ENCODE peak calls at places on chromosomes 7 and 10, in four cellular contexts. W is K562, X is A549, L is WTC11. I is an unnamed sample.

GRCh38 chr10:34139559-34139958 is 675.5 kb downstream of the PARD3 start:
- DNase-seq in W (no peak), X (peak), L (no peak), I (no peak)

GRCh38 chr10:94403034-94403822 is 887 bp downstream of the TBC1D12 start:
- DNase-seq in W (peak), X (peak), L (peak), I (peak)

GRCh38 chr7:391411-391951 is 101.5 kb downstream of the FOXL3 start:
- DNase-seq in W (no peak), X (no peak), L (no peak), I (no peak)

GRCh38 chr7:144723311-144723710 is 112.5 kb downstream of the TPK1 start:
- DNase-seq in W (no peak), X (no peak), L (no peak), I (no peak)

GRCh38 chr7:55191926-55192692 is 173.0 kb upstream of the LANCL2 start:
- DNase-seq in W (no peak), X (no peak), L (no peak), I (no peak)

GRCh38 chr10:133022784-133023115 is 65.0 kb upstream of the ADGRA1 start:
- DNase-seq in W (no peak), X (no peak), L (no peak), I (no peak)

GRCh38 chr7:93228302-93228701 is 2.0 kb upstream of the HEPACAM2 start:
- DNase-seq in W (peak), X (peak), L (no peak), I (peak)

GRCh38 chr10:117587036-117587435 is 44.5 kb downstream of the EMX2 start:
- DNase-seq in W (no peak), X (no peak), L (no peak), I (no peak)

GRCh38 chr10:93752761-93753160 is 5.0 kb upstream of the LGI1 start:
- DNase-seq in W (no peak), X (peak), L (no peak), I (no peak)

GRCh38 chr10:110455440-110455839 is 42.3 kb upstream of the DUSP5 start:
- DNase-seq in W (no peak), X (no peak), L (no peak), I (no peak)

GRCh38 chr10:89563861-89564478 is 28.6 kb upstream of the SLC16A12 start:
- DNase-seq in W (peak), X (peak), L (no peak), I (peak)

GRCh38 chr10:121070257-121070656 is 219.1 kb downstream of the WDR11 start:
- DNase-seq in W (peak), X (peak), L (peak), I (peak)

GRCh38 chr10:11707936-11708335 is 34.2 kb upstream of the ECHDC3 start:
- DNase-seq in W (no peak), X (no peak), L (no peak), I (no peak)

GRCh38 chr10:74799840-74800239 is 26.6 kb upstream of the KAT6B start:
- DNase-seq in W (no peak), X (peak), L (no peak), I (peak)

GRCh38 chr10:33385016-33385415 is 50.5 kb upstream of the NRP1 start:
- DNase-seq in W (no peak), X (no peak), L (no peak), I (no peak)

GRCh38 chr10:69943292-69943820 is 109.3 kb upstream of the MACROH2A2 start:
- DNase-seq in W (no peak), X (no peak), L (no peak), I (no peak)

GRCh38 chr7:150642926-150643325 is 10.7 kb upstream of the GIMAP6 start:
- DNase-seq in W (no peak), X (no peak), L (no peak), I (no peak)

GRCh38 chr10:60473557-60473956 is 83.9 kb upstream of the ANK3 start:
- DNase-seq in W (no peak), X (peak), L (no peak), I (peak)

GRCh38 chr10:59337254-59337653 is 25.1 kb downstream of the FAM13C start:
- DNase-seq in W (no peak), X (peak), L (no peak), I (peak)

GRCh38 chr7:98086231-98086855 is 20.3 kb upstream of the LMTK2 start:
- DNase-seq in W (no peak), X (no peak), L (no peak), I (no peak)

GRCh38 chr7:818031-818699 is 14.1 kb upstream of the SUN1 start:
- DNase-seq in W (no peak), X (peak), L (no peak), I (peak)

GRCh38 chr10:33273295-33274002 is 61.0 kb downstream of the NRP1 start:
- DNase-seq in W (no peak), X (peak), L (peak), I (peak)

GRCh38 chr10:58275261-58275660 is 6.3 kb downstream of the CISD1 start:
- DNase-seq in W (no peak), X (no peak), L (no peak), I (no peak)

GRCh38 chr10:112288526-112288925 is 5.3 kb downstream of the TECTB start:
- DNase-seq in W (no peak), X (no peak), L (no peak), I (no peak)

GRCh38 chr7:133854739-133855138 is 272.4 kb upstream of the LRGUK start:
- DNase-seq in W (peak), X (peak), L (no peak), I (peak)

GRCh38 chr10:63348210-63348850 is 117.4 kb downstream of the JMJD1C start:
- DNase-seq in W (no peak), X (no peak), L (no peak), I (no peak)

GRCh38 chr10:60466267-60467201 is 76.9 kb upstream of the ANK3 start:
- DNase-seq in W (no peak), X (no peak), L (no peak), I (no peak)

GRCh38 chr10:62454696-62455451 is 80.7 kb downstream of the ZNF365 start:
- DNase-seq in W (no peak), X (peak), L (no peak), I (no peak)

GRCh38 chr7:105677395-105677701 is 96.1 kb upstream of the EFCAB10 start:
- DNase-seq in W (no peak), X (no peak), L (no peak), I (no peak)

GRCh38 chr10:34801066-34801738 is 13.9 kb downstream of the PARD3 start:
- DNase-seq in W (no peak), X (no peak), L (no peak), I (no peak)

GRCh38 chr10:49090696-49091338 is 24.5 kb downstream of the VSTM4 start:
- DNase-seq in W (no peak), X (no peak), L (no peak), I (no peak)

GRCh38 chr10:65861249-65861648 is 1064.6 kb upstream of the LRRTM3 start:
- DNase-seq in W (no peak), X (peak), L (no peak), I (no peak)

GRCh38 chr10:99888623-99889022 is 106.2 kb downstream of the ABCC2 start:
- DNase-seq in W (no peak), X (no peak), L (no peak), I (no peak)

GRCh38 chr7:86116-86515 is 106.3 kb upstream of the FAM20C start:
- DNase-seq in W (no peak), X (no peak), L (no peak), I (no peak)

GRCh38 chr10:98090822-98091221 is 43.6 kb upstream of the R3HCC1L start:
- DNase-seq in W (no peak), X (no peak), L (no peak), I (no peak)

GRCh38 chr10:98085238-98085637 is 49.2 kb upstream of the R3HCC1L start:
- DNase-seq in W (no peak), X (no peak), L (no peak), I (no peak)

GRCh38 chr10:98087309-98087708 is 47.1 kb upstream of the R3HCC1L start:
- DNase-seq in W (no peak), X (no peak), L (no peak), I (no peak)

DNA sequence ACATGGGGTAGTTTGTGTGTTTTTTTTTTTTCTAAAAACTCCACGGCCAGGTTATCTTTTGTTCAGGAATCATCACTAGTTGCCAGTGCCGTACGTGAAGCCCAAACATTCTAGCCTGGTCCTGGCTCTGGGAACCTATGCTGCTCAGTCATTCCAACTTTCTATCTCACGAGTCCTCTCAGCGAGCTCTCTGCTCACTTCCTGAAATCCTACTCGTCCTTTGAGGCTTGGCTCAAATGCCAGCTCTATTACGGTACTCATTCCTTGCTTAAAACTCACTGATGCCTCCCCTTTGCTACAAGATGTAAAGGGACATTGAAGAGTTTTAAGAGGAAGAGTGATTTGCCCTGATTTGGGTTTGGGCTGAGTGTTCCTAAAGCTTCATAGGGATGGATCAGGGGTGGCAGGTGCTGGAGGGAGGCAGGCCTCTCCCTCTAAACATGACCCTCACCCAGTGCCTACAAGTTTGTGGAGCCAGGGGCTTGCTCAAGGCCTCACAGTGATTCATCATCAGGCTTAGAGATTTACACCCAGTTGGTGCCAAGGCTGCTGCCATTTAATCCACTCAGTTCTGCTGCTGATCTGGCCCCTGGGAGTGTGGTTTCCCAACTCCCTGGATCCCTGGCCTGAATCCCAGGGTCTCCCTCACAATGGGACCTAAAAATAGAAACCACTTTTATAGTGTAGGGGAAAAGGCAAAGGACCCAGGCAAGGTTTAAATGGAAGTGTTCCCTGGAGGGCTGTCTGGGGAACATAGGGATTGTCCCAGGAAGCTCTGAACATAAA is 46.1 kb upstream of the R3HCC1L start:
- DNase-seq in W (no peak), X (no peak), L (no peak), I (no peak)
- TF ChIP-seq NR3C1 in W (no peak), X (no peak), L (no peak), I (no peak)

GRCh38 chr7:28211006-28211405 is 30.4 kb upstream of the JAZF1 start:
- DNase-seq in W (no peak), X (no peak), L (no peak), I (no peak)
- TF ChIP-seq NR3C1 in W (no peak), X (no peak), L (no peak), I (no peak)

GRCh38 chr7:129643545-129644170 is 32.1 kb downstream of the NRF1 start:
- DNase-seq in W (no peak), X (no peak), L (no peak), I (no peak)
- TF ChIP-seq NR3C1 in W (no peak), X (no peak), L (no peak), I (no peak)

DNA sequence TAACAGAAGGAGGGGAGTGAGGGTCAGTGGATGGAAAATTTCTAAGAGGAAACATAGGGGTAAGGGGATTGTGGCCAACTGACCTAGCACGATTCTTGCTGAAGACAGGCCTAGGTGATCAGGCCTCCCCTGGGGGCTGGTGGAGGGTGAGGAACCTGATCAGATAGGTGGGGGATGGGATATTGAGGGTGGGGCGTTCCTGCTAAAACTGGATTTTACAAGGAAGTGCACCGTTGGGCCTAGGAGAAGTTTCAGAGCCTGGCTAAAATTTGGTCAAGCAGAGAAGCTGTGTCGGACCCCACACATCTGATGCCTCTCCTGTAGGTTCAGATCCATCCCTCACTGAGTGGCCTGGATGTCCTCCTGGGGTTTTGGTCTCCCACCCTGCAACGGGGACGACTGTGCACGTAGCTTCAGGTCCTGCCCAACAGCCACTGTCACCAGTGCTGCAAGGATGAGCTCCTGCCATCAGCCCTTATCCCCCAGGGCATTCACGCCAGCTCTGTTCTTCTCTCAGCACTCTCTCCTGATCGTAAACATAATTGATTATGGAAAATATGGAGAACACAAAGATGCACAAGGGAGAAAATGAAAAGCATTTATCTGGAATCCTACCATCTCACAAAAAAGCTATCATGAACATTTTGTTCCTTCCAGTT is 89.9 kb downstream of the ADCY1 start:
- DNase-seq in W (no peak), X (no peak), L (peak), I (no peak)
- TF ChIP-seq NR3C1 in W (no peak), X (no peak), L (no peak), I (no peak)

DNA sequence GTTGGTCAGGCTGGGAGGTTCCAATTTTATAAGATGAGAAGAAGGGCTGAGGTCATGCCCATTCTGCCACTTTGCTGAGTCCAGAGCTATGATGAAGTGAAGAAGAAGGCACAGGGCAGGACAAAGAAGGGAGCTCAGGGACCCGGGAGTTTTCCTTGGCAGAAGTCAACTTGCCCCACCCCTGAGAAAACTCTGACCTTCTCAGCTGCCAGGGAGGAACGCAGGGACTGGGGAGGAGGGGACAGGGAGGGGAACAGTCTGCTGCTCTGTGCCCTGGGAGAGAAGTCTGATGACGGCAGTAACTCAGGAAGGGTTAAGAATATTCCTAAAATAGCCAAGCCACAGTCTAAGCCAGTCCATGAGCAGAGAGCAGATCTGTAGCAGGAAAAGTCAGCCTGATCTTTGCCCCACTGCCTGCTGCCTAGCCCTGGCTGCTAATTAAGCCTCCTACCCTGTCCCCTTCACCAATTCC is 11.7 kb downstream of the ADIRF start:
- DNase-seq in W (no peak), X (peak), L (no peak), I (no peak)
- TF ChIP-seq NR3C1 in W (no peak), X (no peak), L (no peak), I (no peak)

DNA sequence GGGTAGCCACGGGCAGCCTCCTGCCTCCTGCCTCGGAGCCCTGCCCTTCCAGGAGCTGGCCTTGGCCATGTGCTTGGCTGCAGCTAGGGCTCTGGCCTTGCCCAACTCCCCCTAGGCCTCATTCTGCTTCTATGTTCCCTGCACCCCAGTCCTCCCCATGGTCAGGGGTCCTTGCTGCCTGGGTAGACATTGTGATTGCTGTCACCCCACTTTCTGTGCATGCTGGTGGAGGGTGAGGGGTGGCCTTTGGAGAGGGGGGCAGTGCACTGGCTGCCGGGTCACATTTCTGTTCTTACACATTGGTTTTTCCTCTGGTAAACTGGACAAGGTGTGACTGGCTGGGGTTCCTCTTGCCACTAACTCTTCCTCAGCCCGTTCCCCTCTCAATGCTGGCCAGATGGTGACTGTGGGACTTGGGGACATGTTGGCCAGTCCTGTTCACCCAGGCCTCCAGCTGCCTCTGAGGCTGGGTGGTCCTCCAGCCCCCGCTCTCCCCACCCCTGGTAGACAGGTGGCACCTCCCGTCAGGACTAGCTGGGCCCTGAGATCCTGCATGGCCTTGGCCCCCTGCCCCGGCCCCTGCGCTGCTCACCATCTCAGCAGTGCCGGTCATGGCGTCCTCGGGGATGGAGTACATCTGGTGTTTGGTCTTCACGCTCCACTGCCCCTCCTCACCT is 10.7 kb upstream of the MYL7 start:
- DNase-seq in W (no peak), X (no peak), L (peak), I (no peak)
- TF ChIP-seq NR3C1 in W (no peak), X (no peak), L (no peak), I (no peak)

DNA sequence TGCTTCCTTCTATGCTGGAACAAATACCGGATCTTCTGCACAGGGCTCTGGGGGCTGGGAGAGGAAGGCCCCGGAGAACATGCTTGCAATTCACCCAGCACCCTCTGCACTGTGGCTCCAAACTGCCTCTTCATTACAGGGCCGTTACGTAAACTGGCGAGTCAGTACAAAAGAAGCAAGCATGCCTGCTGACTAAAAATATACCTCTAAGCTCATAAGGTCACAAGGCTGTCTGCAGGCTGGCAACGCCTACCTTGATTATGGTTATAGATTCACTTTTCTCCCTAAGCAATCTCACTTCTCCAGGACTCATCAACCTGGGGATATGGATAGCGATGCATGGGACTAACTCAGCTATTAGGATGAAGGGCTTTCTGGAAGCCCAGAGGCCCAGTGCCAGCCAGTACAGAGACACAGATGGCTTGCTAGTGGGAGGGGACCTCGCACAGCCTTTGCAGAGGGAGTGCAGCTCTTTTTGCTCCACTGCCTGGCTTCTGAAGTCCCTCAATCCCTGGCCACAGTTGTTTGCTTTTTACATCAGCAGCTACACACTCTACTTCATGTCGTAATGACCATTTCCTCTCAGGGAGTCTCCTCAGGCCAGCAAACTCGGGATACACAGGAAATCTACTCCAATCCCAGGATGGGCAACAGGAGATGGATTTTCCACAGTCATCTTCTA is 96.1 kb downstream of the SH3PXD2A start:
- DNase-seq in W (no peak), X (peak), L (no peak), I (peak)
- TF ChIP-seq NR3C1 in W (no peak), X (no peak), L (no peak), I (no peak)

GRCh38 chr7:151871904-151872303 is 5.0 kb downstream of the PRKAG2 start:
- DNase-seq in W (no peak), X (peak), L (no peak), I (no peak)

GRCh38 chr7:151869457-151869856 is 7.5 kb downstream of the PRKAG2 start:
- DNase-seq in W (no peak), X (no peak), L (no peak), I (no peak)

GRCh38 chr7:151868805-151869188 is 8.1 kb downstream of the PRKAG2 start:
- DNase-seq in W (no peak), X (no peak), L (no peak), I (no peak)

GRCh38 chr7:151871189-151871735 is 5.7 kb downstream of the PRKAG2 start:
- DNase-seq in W (no peak), X (no peak), L (no peak), I (no peak)

GRCh38 chr7:151869968-151870918 is 6.7 kb downstream of the PRKAG2 start:
- DNase-seq in W (no peak), X (peak), L (no peak), I (no peak)
- TF ChIP-seq NR3C1 in W (no peak), X (no peak), L (no peak), I (no peak)

GRCh38 chr7:80790877-80791276 is 128.0 kb downstream of the SEMA3C start:
- DNase-seq in W (no peak), X (no peak), L (no peak), I (no peak)
- TF ChIP-seq NR3C1 in W (no peak), X (no peak), L (no peak), I (no peak)